ENCODE peak calls at places on chromosomes 16 and 17, in six cellular contexts. D is left ventricle myocardium superior; H is stimulated activated CD8-positive, alpha-beta memory T cell treated with anti-CD3 and anti-CD28 coated beads, Interleukin-4, amount 100 ng/mL, for 1 hour; C is GOT3; X is astrocyte of the spinal cord; U is heart left ventricle. Q is an unnamed sample.

GRCh38 chr16:70746040-70746707 is 54.8 kb downstream of the VAC14 start:
- DNase-seq in X (peak; percentile 69), C (peak; percentile 64), D (peak; percentile 65), H (no peak), U (no peak), Q (no peak)

GRCh38 chr17:11264183-11264871 is 23.3 kb downstream of the SHISA6 start:
- DNase-seq in C (no peak), D (no peak), H (no peak), X (no peak), U (no peak), Q (no peak)

GRCh38 chr17:80453980-80454556 is 22.3 kb downstream of the NPTX1 start:
- DNase-seq in H (no peak), D (no peak), X (no peak), U (no peak), C (no peak), Q (no peak)

GRCh38 chr16:71338632-71339031 is 19.9 kb upstream of the CALB2 start:
- DNase-seq in H (no peak), X (no peak), D (no peak), C (no peak), U (no peak), Q (no peak)

GRCh38 chr17:47905221-47905733 is 9.2 kb downstream of the SP2 start:
- DNase-seq in U (peak; percentile 77), C (no peak), H (no peak), X (peak; percentile 89), D (peak; percentile 84), Q (no peak)

GRCh38 chr17:80819422-80820164 is 172.0 kb upstream of the CHMP6 start:
- DNase-seq in D (no peak), X (no peak), C (no peak), U (peak; percentile 38), H (no peak), Q (no peak)

GRCh38 chr17:72751746-72752145 is 340.7 kb downstream of the SLC39A11 start:
- DNase-seq in H (no peak), C (no peak), X (no peak), D (no peak), U (no peak), Q (no peak)

GRCh38 chr16:78768226-78768625 is 668.8 kb downstream of the WWOX start:
- DNase-seq in H (no peak), D (no peak), X (no peak), U (no peak), C (no peak), Q (no peak)

GRCh38 chr16:87328846-87329245 is 11.7 kb upstream of the C16orf95 start:
- DNase-seq in X (no peak), D (peak; percentile 27), U (peak; percentile 55), C (no peak), H (no peak), Q (no peak)

GRCh38 chr17:44376124-44376523 is 12.5 kb upstream of the FAM171A2 start:
- DNase-seq in X (no peak), H (no peak), C (no peak), D (peak; percentile 76), U (no peak), Q (no peak)